ENCODE peak calls at places on chromosomes 6 and 20, in four cellular contexts. W, J, Z and Q are unnamed samples.

GRCh38 chr6:16670183-16670582 is 91.1 kb downstream of the ATXN1 start:
- DNase-seq in W (no peak), J (no peak), Z (no peak), Q (no peak)

GRCh38 chr6:112396221-112396620 is 49.1 kb downstream of the RFPL4B start:
- DNase-seq in W (no peak), J (no peak), Z (no peak), Q (no peak)

GRCh38 chr20:5122861-5123260 is 3.1 kb upstream of the PCNA start:
- DNase-seq in W (no peak), J (no peak), Z (no peak), Q (peak; percentile 40)

GRCh38 chr6:16704706-16705402 is 56.4 kb downstream of the ATXN1 start:
- DNase-seq in W (no peak), J (no peak), Z (no peak), Q (peak; percentile 60)

GRCh38 chr20:24956001-24956761 is 7.1 kb downstream of the CST7 start:
- DNase-seq in W (no peak), J (no peak), Z (no peak), Q (no peak)

GRCh38 chr20:62011403-62011791 is 54.3 kb downstream of the TAF4 start:
- DNase-seq in W (no peak), J (no peak), Z (no peak), Q (no peak)

GRCh38 chr20:56518999-56519398 is 5.5 kb upstream of the FAM209A start:
- DNase-seq in W (no peak), J (no peak), Z (no peak), Q (no peak)

GRCh38 chr20:41110930-41111577 is 26.3 kb upstream of the PLCG1 start:
- DNase-seq in W (no peak), J (no peak), Z (no peak), Q (no peak)

GRCh38 chr20:53899351-53900167 is 170.8 kb downstream of the BCAS1 start:
- DNase-seq in W (peak; percentile 80), J (no peak), Z (peak; percentile 69), Q (peak; percentile 80)

GRCh38 chr20:7379621-7380220 is 560.5 kb downstream of the HAO1 start:
- DNase-seq in W (no peak), J (no peak), Z (no peak), Q (no peak)

GRCh38 chr20:1299522-1299921 is 29.4 kb downstream of the SDCBP2 start:
- DNase-seq in W (peak; percentile 29), J (no peak), Z (peak; percentile 37), Q (no peak)

GRCh38 chr6:70345619-70346018 is 42.7 kb upstream of the COL9A1 start:
- DNase-seq in W (no peak), J (no peak), Z (no peak), Q (no peak)

GRCh38 chr6:35048631-35049083 is 92.5 kb downstream of the TCP11 start:
- DNase-seq in W (no peak), J (no peak), Z (peak; percentile 17), Q (peak; percentile 98)

GRCh38 chr20:14561733-14562132 is 224.3 kb upstream of the FLRT3 start:
- DNase-seq in W (no peak), J (no peak), Z (no peak), Q (peak; percentile 43)

GRCh38 chr6:156880913-156881312 is 103.7 kb downstream of the ARID1B start:
- DNase-seq in W (no peak), J (no peak), Z (no peak), Q (no peak)

GRCh38 chr20:41173791-41174341 is 36.5 kb downstream of the PLCG1 start:
- DNase-seq in W (no peak), J (no peak), Z (no peak), Q (no peak)

GRCh38 chr20:47610247-47610944 is 108.7 kb downstream of the NCOA3 start:
- DNase-seq in W (peak; percentile 52), J (peak; percentile 69), Z (no peak), Q (peak; percentile 82)

GRCh38 chr20:46964299-46965123 is 69.9 kb downstream of the EYA2 start:
- DNase-seq in W (no peak), J (no peak), Z (no peak), Q (no peak)

GRCh38 chr6:35049885-35050284 is 91.3 kb downstream of the TCP11 start:
- DNase-seq in W (peak; percentile 33), J (peak; percentile 76), Z (no peak), Q (peak; percentile 94)

GRCh38 chr20:34473262-34473883 is 42.8 kb upstream of the DYNLRB1 start:
- DNase-seq in W (peak; percentile 19), J (peak; percentile 25), Z (peak; percentile 6), Q (peak; percentile 77)

GRCh38 chr6:36765943-36766648 is 68.5 kb downstream of the RAB44 start:
- DNase-seq in W (peak; percentile 85), J (peak; percentile 63), Z (peak; percentile 68), Q (peak; percentile 84)

GRCh38 chr6:25017932-25018581 is 82.3 kb upstream of the RIPOR2 start:
- DNase-seq in W (peak; percentile 49), J (no peak), Z (peak; percentile 77), Q (peak; percentile 78)

GRCh38 chr20:38723982-38724602 is at the start of gene SLC32A1:
- DNase-seq in W (no peak), J (no peak), Z (no peak), Q (no peak)

GRCh38 chr20:38725458-38725958 is 1.2 kb downstream of the SLC32A1 start:
- DNase-seq in W (no peak), J (no peak), Z (peak; percentile 13), Q (no peak)

GRCh38 chr20:38722708-38723068 is 1.6 kb upstream of the SLC32A1 start:
- DNase-seq in W (no peak), J (no peak), Z (no peak), Q (no peak)

GRCh38 chr20:38724603-38725457 is 544 bp downstream of the SLC32A1 start:
- DNase-seq in W (no peak), J (no peak), Z (no peak), Q (no peak)

GRCh38 chr20:38723069-38723981 is 961 bp upstream of the SLC32A1 start:
- DNase-seq in W (no peak), J (no peak), Z (no peak), Q (peak; percentile 14)
- H3K4me3 ChIP-seq in W (no peak overlapping the region), J (no peak overlapping the region), Z (no peak overlapping the region), Q (no peak overlapping the region)

DNA sequence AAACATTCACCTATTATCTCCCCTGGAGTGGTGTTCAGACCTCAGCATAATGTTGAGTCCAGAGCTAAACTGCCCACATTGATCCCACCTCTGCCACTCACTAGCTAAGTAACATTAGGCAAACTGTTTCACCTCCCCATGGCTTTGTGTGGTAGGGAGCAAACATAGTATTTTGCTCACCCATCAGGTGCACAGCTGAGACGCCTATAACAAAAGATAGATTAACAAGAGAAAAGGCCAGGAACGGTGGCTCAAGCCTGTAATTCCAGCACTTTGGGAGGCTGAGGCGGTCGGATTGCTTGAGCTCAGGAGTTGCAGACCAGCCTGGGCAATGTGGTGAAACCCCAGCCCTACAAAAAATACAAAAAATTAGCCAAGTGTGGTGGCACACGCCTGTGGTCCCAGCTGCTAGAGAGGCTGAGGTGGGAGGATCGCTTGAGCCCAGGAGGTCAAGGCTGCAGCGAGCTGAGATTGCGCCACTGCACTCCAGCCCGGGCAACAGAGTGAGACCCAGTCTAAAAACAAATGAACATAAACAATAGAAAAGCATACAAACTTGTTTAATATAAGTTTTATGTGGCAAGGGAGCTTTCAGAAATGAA is 91.6 kb downstream of the MAP3K7 start:
- DNase-seq in W (no peak), J (no peak), Z (no peak), Q (no peak)
- H3K4me3 ChIP-seq in W (no peak overlapping the region), J (no peak overlapping the region), Z (no peak overlapping the region), Q (no peak overlapping the region)

GRCh38 chr20:49324306-49324705 is 46.4 kb upstream of the ZNFX1 start:
- DNase-seq in W (no peak), J (no peak), Z (no peak), Q (no peak)
- H3K4me3 ChIP-seq in W (no peak overlapping the region), J (no peak overlapping the region), Z (no peak overlapping the region), Q (no peak overlapping the region)

DNA sequence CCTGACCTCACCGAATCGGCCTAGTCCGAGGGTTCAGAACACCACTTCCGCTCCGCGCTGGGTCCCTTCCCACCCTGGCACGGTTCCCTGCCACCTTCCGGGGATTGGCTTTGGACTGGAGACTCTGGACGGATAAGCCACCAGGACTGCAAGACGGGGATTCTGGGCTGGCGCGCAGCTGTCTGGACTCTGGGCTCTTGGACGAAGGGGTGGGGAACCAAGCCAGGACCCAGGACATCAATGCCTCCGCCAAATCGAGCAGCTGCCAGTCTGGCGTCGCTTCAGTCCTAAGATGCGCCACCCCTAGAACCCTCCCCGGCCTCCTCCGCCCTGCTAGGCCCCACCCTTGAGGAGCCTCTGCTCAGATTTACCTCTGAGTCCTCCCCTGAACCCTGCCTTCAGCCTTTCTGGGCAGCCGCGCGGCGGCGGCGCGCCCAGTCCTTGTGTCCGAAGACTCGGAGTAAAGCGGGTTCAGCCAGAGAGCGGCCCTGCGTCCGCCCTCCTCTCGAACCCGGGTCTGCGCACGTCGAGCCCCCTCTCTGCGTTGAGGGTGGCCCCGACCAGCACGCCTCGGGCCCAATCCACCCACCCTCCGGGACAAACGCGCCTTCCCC is 1.2 kb downstream of the KCNK17 start:
- DNase-seq in W (no peak), J (no peak), Z (no peak), Q (no peak)
- H3K4me3 ChIP-seq in W (peak overlapping the region; percentile 14), J (no peak overlapping the region), Z (no peak overlapping the region), Q (no peak overlapping the region)

GRCh38 chr6:147192278-147192911 is 11.8 kb upstream of the STXBP5 start:
- DNase-seq in W (no peak), J (no peak), Z (no peak), Q (peak; percentile 75)

GRCh38 chr6:147190556-147190955 is 13.7 kb upstream of the STXBP5 start:
- DNase-seq in W (no peak), J (no peak), Z (no peak), Q (no peak)

GRCh38 chr6:147195987-147196386 is 8.2 kb upstream of the STXBP5 start:
- DNase-seq in W (no peak), J (no peak), Z (no peak), Q (no peak)

GRCh38 chr6:147195510-147195909 is 8.7 kb upstream of the STXBP5 start:
- DNase-seq in W (no peak), J (no peak), Z (no peak), Q (no peak)

DNA sequence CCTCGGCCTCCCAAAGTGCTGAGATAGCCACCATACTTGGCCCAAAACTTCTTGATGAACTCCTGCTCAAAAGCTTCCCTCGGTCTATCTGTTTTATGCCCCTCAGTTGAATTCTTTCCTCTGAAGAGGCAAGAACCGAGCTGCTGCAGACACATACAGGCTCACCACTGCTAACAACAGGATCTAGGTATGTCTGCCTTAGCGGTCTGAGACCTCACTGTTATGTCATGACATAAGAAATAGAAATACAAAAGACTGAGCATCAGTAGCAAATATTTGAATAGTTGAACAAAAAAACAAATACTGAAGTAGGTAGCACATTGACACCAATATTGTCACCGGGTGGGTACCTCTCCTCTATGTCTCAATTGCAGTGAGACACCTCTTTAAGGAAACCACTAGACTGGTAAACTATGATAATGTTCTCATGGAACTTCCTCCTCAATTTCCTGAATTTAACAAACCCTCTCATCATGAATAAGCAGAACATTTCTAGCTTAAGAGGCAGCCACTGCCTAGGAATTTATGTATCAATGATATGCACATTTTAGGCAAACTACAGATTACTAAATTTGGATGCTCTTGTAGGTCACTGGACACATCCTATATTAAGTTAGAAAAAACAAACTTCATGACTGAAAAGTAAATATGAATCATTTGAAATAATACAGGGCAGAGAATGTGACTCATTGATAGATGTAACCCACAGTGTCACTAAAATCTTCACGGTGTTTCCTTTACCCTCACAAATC is 9.4 kb upstream of the STXBP5 start:
- DNase-seq in W (no peak), J (no peak), Z (no peak), Q (no peak)
- H3K4me3 ChIP-seq in W (no peak overlapping the region), J (no peak overlapping the region), Z (no peak overlapping the region), Q (no peak overlapping the region)

GRCh38 chr6:56689663-56690062 is 47.0 kb upstream of the DST start:
- DNase-seq in W (no peak), J (no peak), Z (no peak), Q (no peak)
- H3K4me3 ChIP-seq in W (peak overlapping the region; percentile 52), J (no peak overlapping the region), Z (no peak overlapping the region), Q (peak overlapping the region; percentile 60)